ENCODE peak calls at places on chromosomes 12 and 14, in seven cellular contexts. One of them, this sample, is unnamed.
A peak's percentile ranks its signal among the peaks of the same experiment; 100 is the strongest.

GRCh38 chr14:89325959-89326358 is 91.1 kb downstream of the FOXN3 start:
- DNase-seq in Peyer's patch: no peak
- DNase-seq in stomach: no peak
- DNase-seq in A549: no peak
- DNase-seq in body of pancreas: no peak
- DNase-seq in IMR-90: no peak
- DNase-seq in lower leg skin: no peak
- DNase-seq in this sample: no peak

GRCh38 chr12:40911676-40912075 is 219.4 kb downstream of the CNTN1 start:
- DNase-seq in Peyer's patch: no peak
- DNase-seq in stomach: no peak
- DNase-seq in A549: peak; percentile 54
- DNase-seq in body of pancreas: no peak
- DNase-seq in IMR-90: no peak
- DNase-seq in lower leg skin: no peak
- DNase-seq in this sample: no peak

GRCh38 chr14:93543766-93544165 is 113.0 kb downstream of the UNC79 start:
- DNase-seq in Peyer's patch: no peak
- DNase-seq in stomach: no peak
- DNase-seq in A549: peak; percentile 32
- DNase-seq in body of pancreas: no peak
- DNase-seq in IMR-90: peak; percentile 33
- DNase-seq in lower leg skin: no peak
- DNase-seq in this sample: peak; percentile 22

GRCh38 chr14:69910871-69911270 is 31.7 kb downstream of the SMOC1 start:
- DNase-seq in Peyer's patch: no peak
- DNase-seq in stomach: no peak
- DNase-seq in A549: no peak
- DNase-seq in body of pancreas: peak; percentile 37
- DNase-seq in IMR-90: no peak
- DNase-seq in lower leg skin: no peak
- DNase-seq in this sample: no peak

GRCh38 chr12:49903700-49904423 is at the start of gene FAIM2:
- DNase-seq in Peyer's patch: no peak
- DNase-seq in stomach: no peak
- DNase-seq in A549: no peak
- DNase-seq in body of pancreas: no peak
- DNase-seq in IMR-90: peak; percentile 82
- DNase-seq in lower leg skin: no peak
- DNase-seq in this sample: peak; percentile 48

GRCh38 chr12:76242813-76243540 is 105.2 kb downstream of the BBS10 start:
- DNase-seq in Peyer's patch: no peak
- DNase-seq in stomach: no peak
- DNase-seq in A549: no peak
- DNase-seq in body of pancreas: no peak
- DNase-seq in IMR-90: peak; percentile 75
- DNase-seq in lower leg skin: no peak
- DNase-seq in this sample: no peak

GRCh38 chr14:35406811-35407630 is 2.5 kb upstream of the NFKBIA start:
- DNase-seq in Peyer's patch: no peak
- DNase-seq in stomach: no peak
- DNase-seq in A549: peak; percentile 73
- DNase-seq in body of pancreas: peak; percentile 47
- DNase-seq in IMR-90: peak; percentile 74
- DNase-seq in lower leg skin: no peak
- DNase-seq in this sample: peak; percentile 55

GRCh38 chr14:106459971-106460730 is 933.8 kb downstream of the TMEM121 start:
- DNase-seq in Peyer's patch: peak; percentile 28
- DNase-seq in stomach: no peak
- DNase-seq in A549: peak; percentile 21
- DNase-seq in body of pancreas: no peak
- DNase-seq in IMR-90: no peak
- DNase-seq in lower leg skin: no peak
- DNase-seq in this sample: no peak

GRCh38 chr12:7961395-7962188 is 25.6 kb upstream of the SLC2A3 start:
- DNase-seq in Peyer's patch: no peak
- DNase-seq in stomach: no peak
- DNase-seq in A549: no peak
- DNase-seq in body of pancreas: no peak
- DNase-seq in IMR-90: peak; percentile 88
- DNase-seq in lower leg skin: no peak
- DNase-seq in this sample: no peak

GRCh38 chr12:14960548-14961465 is 594 bp downstream of the ARHGDIB start:
- DNase-seq in Peyer's patch: peak; percentile 56
- DNase-seq in stomach: no peak
- DNase-seq in A549: no peak
- DNase-seq in body of pancreas: no peak
- DNase-seq in IMR-90: peak; percentile 36
- DNase-seq in lower leg skin: no peak
- DNase-seq in this sample: peak; percentile 66

GRCh38 chr12:56469007-56469930 is 891 bp downstream of the SPRYD4 start:
- DNase-seq in Peyer's patch: no peak
- DNase-seq in stomach: peak; percentile 32
- DNase-seq in A549: no peak
- DNase-seq in body of pancreas: peak; percentile 53
- DNase-seq in IMR-90: no peak
- DNase-seq in lower leg skin: no peak
- DNase-seq in this sample: peak; percentile 63

GRCh38 chr12:10251669-10252068 is 39.0 kb downstream of the GABARAPL1 start:
- DNase-seq in Peyer's patch: no peak
- DNase-seq in stomach: no peak
- DNase-seq in A549: no peak
- DNase-seq in body of pancreas: no peak
- DNase-seq in IMR-90: no peak
- DNase-seq in lower leg skin: no peak
- DNase-seq in this sample: no peak

GRCh38 chr14:70882771-70883492 is 24.3 kb upstream of the PCNX1 start:
- DNase-seq in Peyer's patch: no peak
- DNase-seq in stomach: no peak
- DNase-seq in A549: no peak
- DNase-seq in body of pancreas: no peak
- DNase-seq in IMR-90: peak; percentile 66
- DNase-seq in lower leg skin: no peak
- DNase-seq in this sample: no peak

GRCh38 chr12:107337354-107338095 is 244.2 kb upstream of the CRY1 start:
- DNase-seq in Peyer's patch: no peak
- DNase-seq in stomach: no peak
- DNase-seq in A549: peak; percentile 51
- DNase-seq in body of pancreas: no peak
- DNase-seq in IMR-90: peak; percentile 79
- DNase-seq in lower leg skin: no peak
- DNase-seq in this sample: no peak

GRCh38 chr12:54352022-54352531 is 12.2 kb downstream of the GPR84 start:
- DNase-seq in Peyer's patch: no peak
- DNase-seq in stomach: peak; percentile 49
- DNase-seq in A549: no peak
- DNase-seq in body of pancreas: peak; percentile 72
- DNase-seq in IMR-90: peak; percentile 79
- DNase-seq in lower leg skin: no peak
- DNase-seq in this sample: no peak

GRCh38 chr12:1011091-1011490 is 20.1 kb downstream of the ERC1 start:
- DNase-seq in Peyer's patch: no peak
- DNase-seq in stomach: no peak
- DNase-seq in A549: no peak
- DNase-seq in body of pancreas: no peak
- DNase-seq in IMR-90: no peak
- DNase-seq in lower leg skin: no peak
- DNase-seq in this sample: no peak

GRCh38 chr14:75578099-75578785 is at the start of gene FLVCR2:
- DNase-seq in Peyer's patch: peak; percentile 72
- DNase-seq in stomach: peak; percentile 74
- DNase-seq in A549: peak; percentile 62
- DNase-seq in body of pancreas: peak; percentile 79
- DNase-seq in IMR-90: peak; percentile 49
- DNase-seq in lower leg skin: peak; percentile 95
- DNase-seq in this sample: peak; percentile 49

GRCh38 chr14:105465209-105466031 is 9.2 kb upstream of the CRIP2 start:
- DNase-seq in Peyer's patch: no peak
- DNase-seq in stomach: no peak
- DNase-seq in A549: no peak
- DNase-seq in body of pancreas: no peak
- DNase-seq in IMR-90: no peak
- DNase-seq in lower leg skin: no peak
- DNase-seq in this sample: no peak

GRCh38 chr12:58537278-58537677 is 383.0 kb downstream of the LRIG3 start:
- DNase-seq in Peyer's patch: no peak
- DNase-seq in stomach: no peak
- DNase-seq in A549: no peak
- DNase-seq in body of pancreas: no peak
- DNase-seq in IMR-90: peak; percentile 82
- DNase-seq in lower leg skin: no peak
- DNase-seq in this sample: no peak

GRCh38 chr14:24196071-24197061 is 1.1 kb upstream of the TM9SF1 start:
- DNase-seq in Peyer's patch: no peak
- DNase-seq in stomach: no peak
- DNase-seq in A549: peak; percentile 27
- DNase-seq in body of pancreas: no peak
- DNase-seq in IMR-90: peak; percentile 22
- DNase-seq in lower leg skin: no peak
- DNase-seq in this sample: peak; percentile 63

DNA sequence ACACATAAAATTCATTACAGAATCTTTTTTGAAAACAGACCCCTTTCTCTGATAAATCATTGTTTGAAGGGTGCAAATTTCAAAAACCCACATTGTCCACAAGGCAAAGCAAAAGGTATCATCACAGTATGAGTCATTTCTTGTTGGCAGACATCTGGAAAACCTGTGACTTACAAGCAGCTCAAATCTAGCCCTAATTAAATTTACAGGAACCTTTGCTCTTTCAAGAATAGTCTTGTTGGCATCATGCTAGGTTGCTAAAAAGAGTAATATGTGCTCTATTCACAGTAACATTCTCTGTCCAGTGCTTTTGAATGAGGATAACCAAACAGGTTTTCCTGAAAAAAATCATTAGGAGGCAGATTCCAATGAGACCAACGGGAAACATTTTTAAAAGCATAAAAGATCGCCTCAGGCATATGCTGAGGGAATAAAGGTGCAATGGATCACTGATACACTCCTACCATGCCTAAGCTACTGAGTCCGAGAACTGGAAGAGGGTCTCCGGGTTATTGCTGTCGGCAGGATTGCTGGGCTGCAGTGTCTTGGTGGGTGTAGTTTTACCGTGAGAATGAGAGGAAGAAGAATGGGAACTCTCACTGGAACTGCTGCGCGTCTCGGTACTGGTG is 55.5 kb upstream of the TTC7B start:
- DNase-seq in Peyer's patch: no peak
- DNase-seq in stomach: no peak
- DNase-seq in A549: peak; percentile 15
- DNase-seq in body of pancreas: no peak
- DNase-seq in IMR-90: peak; percentile 54
- DNase-seq in lower leg skin: no peak
- DNase-seq in this sample: no peak
- TF ChIP-seq POLR2A in Peyer's patch: no peak
- TF ChIP-seq POLR2A in stomach: no peak
- TF ChIP-seq POLR2A in A549: no peak
- TF ChIP-seq POLR2A in body of pancreas: no peak
- TF ChIP-seq POLR2A in IMR-90: no peak
- TF ChIP-seq POLR2A in lower leg skin: no peak
- TF ChIP-seq POLR2A in this sample: no peak

DNA sequence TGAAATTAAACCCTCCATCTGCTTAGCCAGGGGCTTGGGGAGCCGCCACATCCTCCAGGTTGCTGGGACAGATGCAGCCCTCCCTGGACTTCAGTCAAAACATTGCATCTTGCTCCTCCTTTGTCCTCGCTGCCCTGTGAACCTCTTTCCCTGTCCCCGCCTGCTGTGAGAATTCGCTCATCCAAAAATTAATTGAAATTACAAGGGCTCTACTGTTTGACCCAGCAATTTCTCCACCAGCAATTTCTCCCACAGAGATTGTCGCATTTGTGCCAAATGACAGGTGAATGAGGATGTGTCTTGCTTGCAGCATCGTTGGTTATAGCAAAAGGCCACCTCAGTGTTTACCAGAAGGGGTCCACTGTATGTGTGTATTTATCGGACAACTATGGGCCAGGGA is 5.0 kb upstream of the POP5 start:
- DNase-seq in Peyer's patch: no peak
- DNase-seq in stomach: no peak
- DNase-seq in A549: no peak
- DNase-seq in body of pancreas: no peak
- DNase-seq in IMR-90: no peak
- DNase-seq in lower leg skin: no peak
- DNase-seq in this sample: no peak
- TF ChIP-seq POLR2A in Peyer's patch: no peak
- TF ChIP-seq POLR2A in stomach: no peak
- TF ChIP-seq POLR2A in A549: no peak
- TF ChIP-seq POLR2A in body of pancreas: no peak
- TF ChIP-seq POLR2A in IMR-90: no peak
- TF ChIP-seq POLR2A in lower leg skin: no peak
- TF ChIP-seq POLR2A in this sample: no peak

GRCh38 chr12:46374286-46374685 is 1.7 kb upstream of the SLC38A2 start:
- DNase-seq in Peyer's patch: no peak
- DNase-seq in stomach: no peak
- DNase-seq in A549: no peak
- DNase-seq in body of pancreas: no peak
- DNase-seq in IMR-90: no peak
- DNase-seq in lower leg skin: no peak
- DNase-seq in this sample: no peak

GRCh38 chr12:46371718-46372130 is 849 bp downstream of the SLC38A2 start:
- DNase-seq in Peyer's patch: peak; percentile 70
- DNase-seq in stomach: peak; percentile 72
- DNase-seq in A549: peak; percentile 82
- DNase-seq in body of pancreas: peak; percentile 82
- DNase-seq in IMR-90: peak; percentile 44
- DNase-seq in lower leg skin: peak; percentile 95
- DNase-seq in this sample: peak; percentile 88

GRCh38 chr12:46373303-46374182 is 970 bp upstream of the SLC38A2 start:
- DNase-seq in Peyer's patch: peak; percentile 70
- DNase-seq in stomach: peak; percentile 51
- DNase-seq in A549: no peak
- DNase-seq in body of pancreas: peak; percentile 52
- DNase-seq in IMR-90: peak; percentile 68
- DNase-seq in lower leg skin: peak; percentile 92
- DNase-seq in this sample: peak; percentile 66

GRCh38 chr12:46372131-46372851 is at the start of gene SLC38A2:
- DNase-seq in Peyer's patch: peak; percentile 99
- DNase-seq in stomach: peak; percentile 99
- DNase-seq in A549: peak; percentile 94
- DNase-seq in body of pancreas: peak; percentile 99
- DNase-seq in IMR-90: peak; percentile 90
- DNase-seq in lower leg skin: peak; percentile 100
- DNase-seq in this sample: peak; percentile 94

GRCh38 chr12:46372852-46373302 is 304 bp upstream of the SLC38A2 start:
- DNase-seq in Peyer's patch: no peak
- DNase-seq in stomach: no peak
- DNase-seq in A549: no peak
- DNase-seq in body of pancreas: no peak
- DNase-seq in IMR-90: no peak
- DNase-seq in lower leg skin: no peak
- DNase-seq in this sample: no peak
- TF ChIP-seq POLR2A in Peyer's patch: no peak
- TF ChIP-seq POLR2A in stomach: no peak
- TF ChIP-seq POLR2A in A549: no peak
- TF ChIP-seq POLR2A in body of pancreas: no peak
- TF ChIP-seq POLR2A in IMR-90: no peak
- TF ChIP-seq POLR2A in lower leg skin: no peak
- TF ChIP-seq POLR2A in this sample: peak; percentile 58

DNA sequence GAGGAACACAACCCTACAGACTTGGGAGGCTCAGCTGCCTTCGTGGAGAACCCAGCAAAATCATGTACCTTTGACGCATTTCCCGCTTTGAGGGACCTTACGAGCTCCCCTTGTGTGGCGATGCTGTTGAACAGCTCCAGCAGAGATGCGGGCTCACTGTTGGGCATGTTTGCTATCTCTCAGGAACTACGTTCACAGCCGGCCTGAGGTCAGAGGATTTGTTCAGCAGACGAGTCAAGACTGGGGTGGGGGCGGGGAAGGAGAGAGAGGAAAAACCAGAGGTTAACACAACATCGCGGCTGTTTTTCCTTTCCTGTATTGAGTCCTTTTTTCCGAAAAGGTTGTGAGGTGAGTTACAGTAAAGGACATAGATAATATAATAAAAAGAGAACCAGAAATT is 45.9 kb downstream of the SLC25A47 start:
- DNase-seq in Peyer's patch: no peak
- DNase-seq in stomach: no peak
- DNase-seq in A549: no peak
- DNase-seq in body of pancreas: no peak
- DNase-seq in IMR-90: no peak
- DNase-seq in lower leg skin: no peak
- DNase-seq in this sample: no peak
- TF ChIP-seq POLR2A in Peyer's patch: no peak
- TF ChIP-seq POLR2A in stomach: no peak
- TF ChIP-seq POLR2A in A549: no peak
- TF ChIP-seq POLR2A in body of pancreas: no peak
- TF ChIP-seq POLR2A in IMR-90: no peak
- TF ChIP-seq POLR2A in lower leg skin: no peak
- TF ChIP-seq POLR2A in this sample: no peak